ENCODE peak calls at places on chromosome 2, in ten cellular contexts. P is Panc1, Y is small intestine, X is A549, N is lower lobe of right lung, T is fibroblast of lung, I is mesendoderm, O is AG04450, D is stomach, H is cardiac muscle cell. L is an unnamed sample.

GRCh38 chr2:55965276-55965675 is 41.7 kb upstream of the EFEMP1 start:
- DNase-seq in Y (no peak), N (no peak), T (no peak), X (no peak), O (no peak), D (no peak), I (peak; percentile 14), H (no peak), P (no peak), L (no peak)

GRCh38 chr2:180570864-180571263 is 409.5 kb upstream of the UBE2E3 start:
- DNase-seq in D (no peak), I (no peak), P (no peak), H (no peak), N (no peak), T (no peak), O (no peak), Y (no peak), X (no peak), L (no peak)

GRCh38 chr2:30109856-30110255 is 37.0 kb upstream of the YPEL5 start:
- DNase-seq in T (no peak), N (no peak), I (no peak), D (no peak), P (no peak), Y (no peak), O (no peak), H (no peak), X (no peak), L (no peak)

GRCh38 chr2:119011162-119011909 is 69.3 kb downstream of the MARCO start:
- DNase-seq in N (peak; percentile 66), T (peak; percentile 15), Y (peak; percentile 8), D (peak; percentile 49), O (no peak), P (no peak), I (peak; percentile 63), X (peak; percentile 49), H (peak; percentile 84), L (peak; percentile 92)

GRCh38 chr2:235901243-235901642 is 266.9 kb downstream of the GBX2 start:
- DNase-seq in T (no peak), P (no peak), N (no peak), O (no peak), D (no peak), Y (peak; percentile 5), I (no peak), X (no peak), H (no peak), L (no peak)

GRCh38 chr2:64998658-64999061 is 9.5 kb downstream of the SLC1A4 start:
- DNase-seq in P (no peak), O (peak; percentile 21), Y (no peak), X (no peak), N (no peak), H (peak; percentile 61), T (no peak), I (no peak), D (no peak), L (no peak)

GRCh38 chr2:28181801-28182200 is 210.9 kb upstream of the FOSL2 start:
- DNase-seq in H (no peak), T (no peak), O (no peak), I (no peak), X (no peak), D (no peak), N (no peak), P (no peak), Y (peak; percentile 18), L (no peak)

GRCh38 chr2:56015631-56016251 is 92.2 kb upstream of the EFEMP1 start:
- DNase-seq in T (no peak), H (peak; percentile 9), X (no peak), O (no peak), N (no peak), P (no peak), Y (no peak), D (no peak), I (peak; percentile 7), L (no peak)

GRCh38 chr2:67917332-67918054 is 145.3 kb downstream of the C1D start:
- DNase-seq in N (no peak), T (peak; percentile 79), X (peak; percentile 65), I (peak; percentile 42), Y (no peak), P (no peak), H (no peak), D (no peak), O (peak; percentile 63), L (no peak)

GRCh38 chr2:239756392-239757153 is 268.6 kb downstream of the NDUFA10 start:
- DNase-seq in H (no peak), Y (no peak), T (peak; percentile 42), P (no peak), I (peak; percentile 25), O (no peak), X (no peak), D (no peak), N (no peak), L (no peak)

GRCh38 chr2:228321019-228321418 is 139.5 kb upstream of the SPHKAP start:
- DNase-seq in D (no peak), Y (no peak), X (no peak), P (no peak), T (no peak), I (no peak), N (no peak), H (no peak), O (no peak), L (no peak)

DNA sequence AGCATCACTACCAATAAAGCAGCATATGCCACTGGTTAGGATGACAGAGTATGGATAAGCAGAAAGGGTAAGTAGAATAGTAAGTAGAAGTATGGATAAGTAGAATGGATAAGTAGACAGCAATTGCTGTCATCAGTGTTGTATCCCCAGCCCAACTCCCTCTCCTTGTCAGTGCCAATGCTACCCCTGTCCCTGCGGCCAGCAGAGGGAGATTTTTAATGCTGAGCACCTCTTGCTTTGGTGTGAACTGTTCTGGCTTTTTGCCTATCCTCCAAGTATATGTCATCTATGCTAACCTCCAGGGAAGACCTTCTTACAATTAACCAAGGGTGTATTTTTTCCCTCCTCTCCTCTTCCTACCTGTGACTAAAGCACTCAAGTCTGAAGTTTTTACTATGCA is 136.7 kb upstream of the SPHKAP start:
- DNase-seq in X (peak; percentile 40), Y (peak; percentile 26), H (peak; percentile 71), O (no peak), P (no peak), I (peak; percentile 78), D (no peak), N (no peak), T (peak; percentile 15), L (peak; percentile 5)
- H3K27ac ChIP-seq in X (no peak overlapping the region), Y (no peak overlapping the region), H (peak overlapping the region; percentile 29), O (no peak overlapping the region), P (no peak overlapping the region), I (no peak overlapping the region), D (no peak overlapping the region), N (no peak overlapping the region), T (no peak overlapping the region), L (no peak overlapping the region)

GRCh38 chr2:187519419-187520120 is 34.7 kb downstream of the TFPI start:
- DNase-seq in I (peak; percentile 78), T (no peak), X (no peak), O (no peak), H (no peak), P (no peak), D (no peak), Y (no peak), N (no peak), L (no peak)
- H3K27ac ChIP-seq in I (peak overlapping the region; percentile 83), T (no peak overlapping the region), X (no peak overlapping the region), O (no peak overlapping the region), H (no peak overlapping the region), P (peak overlapping the region; percentile 34), D (no peak overlapping the region), Y (no peak overlapping the region), N (no peak overlapping the region), L (no peak overlapping the region)

GRCh38 chr2:105458076-105458475 is 59.2 kb upstream of the FHL2 start:
- DNase-seq in D (no peak), P (no peak), T (no peak), Y (no peak), O (no peak), N (no peak), H (no peak), X (no peak), I (no peak), L (no peak)

GRCh38 chr2:105460048-105460732 is 61.3 kb upstream of the FHL2 start:
- DNase-seq in I (no peak), O (no peak), P (no peak), X (no peak), Y (no peak), T (no peak), D (no peak), H (no peak), N (no peak), L (no peak)

GRCh38 chr2:105454801-105455485 is 56.1 kb upstream of the FHL2 start:
- DNase-seq in X (peak; percentile 88), T (peak; percentile 87), P (peak; percentile 82), H (peak; percentile 44), O (no peak), N (peak; percentile 50), D (peak; percentile 52), Y (peak; percentile 98), I (peak; percentile 55), L (no peak)

GRCh38 chr2:105451571-105452140 is 52.8 kb upstream of the FHL2 start:
- DNase-seq in O (no peak), N (no peak), T (no peak), D (no peak), I (no peak), Y (no peak), P (no peak), H (no peak), X (no peak), L (no peak)

DNA sequence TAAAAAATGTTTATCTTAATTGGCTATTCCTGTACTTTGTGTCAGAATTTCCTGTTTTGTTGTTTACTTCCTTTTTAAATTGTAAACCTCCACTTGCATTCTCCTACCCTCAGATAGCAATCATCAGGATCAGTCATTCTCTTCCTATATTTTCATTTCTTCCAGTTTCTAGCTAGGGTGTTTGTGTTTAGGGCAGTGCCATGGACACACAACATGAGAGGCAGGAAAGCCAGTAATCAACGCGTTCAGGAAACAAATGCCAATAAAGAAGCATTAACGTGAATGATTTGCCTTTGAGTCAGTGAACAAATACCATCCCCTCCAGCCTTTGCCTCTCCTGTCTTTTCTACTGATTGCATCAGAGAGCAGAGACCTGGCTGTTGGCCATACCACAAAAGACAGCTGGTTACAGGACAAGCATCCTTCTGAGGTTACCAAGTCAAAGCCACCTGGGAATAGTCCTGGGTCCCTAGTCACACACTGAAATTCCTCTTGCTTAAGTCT is 56.7 kb upstream of the FHL2 start:
- DNase-seq in T (peak; percentile 93), N (no peak), D (peak; percentile 74), P (peak; percentile 99), H (no peak), O (peak; percentile 61), I (peak; percentile 45), X (peak; percentile 92), Y (peak; percentile 88), L (peak; percentile 19)
- H3K27ac ChIP-seq in T (peak overlapping the region; percentile 71), N (no peak overlapping the region), D (peak overlapping the region; percentile 78), P (peak overlapping the region; percentile 95), H (no peak overlapping the region), O (no peak overlapping the region), I (no peak overlapping the region), X (peak overlapping the region; percentile 86), Y (peak overlapping the region; percentile 56), L (peak overlapping the region; percentile 34)

DNA sequence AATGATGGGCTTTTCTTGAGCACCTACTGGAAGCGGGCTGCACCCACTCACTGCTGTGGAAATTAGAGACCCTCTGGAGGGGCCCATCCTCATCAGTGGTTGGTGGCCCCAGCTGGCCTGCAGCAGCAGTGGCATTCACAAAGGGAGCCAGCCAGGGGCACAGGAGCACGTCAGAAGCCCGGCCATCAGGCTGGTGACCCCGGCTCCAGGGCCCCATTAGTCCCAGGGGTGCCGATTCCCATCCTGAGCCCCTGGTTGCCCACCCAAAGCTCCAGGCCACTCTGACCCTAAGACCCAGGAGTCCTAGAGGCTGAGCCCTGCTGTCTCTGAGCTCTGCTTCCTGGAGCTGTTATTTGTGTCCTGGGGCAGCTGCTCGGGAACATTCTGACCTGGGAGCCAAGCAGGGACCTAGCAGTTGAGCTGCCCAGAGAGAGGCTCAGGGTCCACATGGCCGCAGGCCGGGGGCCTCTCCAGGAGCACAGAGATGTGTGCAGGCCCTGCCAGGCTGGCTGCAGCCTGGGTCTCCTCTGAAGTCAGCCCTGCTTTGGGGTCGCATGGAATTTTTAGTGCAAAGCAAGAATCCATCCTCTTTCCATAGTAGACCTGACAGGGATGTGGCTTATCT is 207.2 kb downstream of the KLHL29 start:
- DNase-seq in O (no peak), P (no peak), H (no peak), T (no peak), Y (no peak), N (peak; percentile 35), I (no peak), X (no peak), D (no peak), L (no peak)
- H3K27ac ChIP-seq in O (no peak overlapping the region), P (no peak overlapping the region), H (no peak overlapping the region), T (no peak overlapping the region), Y (no peak overlapping the region), N (no peak overlapping the region), I (no peak overlapping the region), X (no peak overlapping the region), D (no peak overlapping the region), L (no peak overlapping the region)